ENCODE peak calls at places on chromosomes 4 and X, in eight cellular contexts. One of them, this sample, is unnamed. For H3K4me1 and H3K36me3, the result is how much of the 10 kb centered on the place peaks cover.

GRCh38 chr4:182291597-182291996 is 48.4 kb downstream of the TENM3 start:
- DNase-seq in CD8-positive, alpha-beta memory T cell: no peak
- DNase-seq in mesendoderm: no peak
- DNase-seq in mucosa of descending colon: no peak
- DNase-seq in DND-41: no peak
- DNase-seq in PC-3: no peak
- DNase-seq in left ventricle myocardium inferior: no peak
- DNase-seq in ovary: no peak
- DNase-seq in this sample: no peak

GRCh38 chrX:30635630-30636029 is 17.6 kb upstream of the GK start:
- DNase-seq in CD8-positive, alpha-beta memory T cell: no peak
- DNase-seq in mesendoderm: no peak
- DNase-seq in mucosa of descending colon: no peak
- DNase-seq in DND-41: no peak
- DNase-seq in PC-3: peak
- DNase-seq in left ventricle myocardium inferior: no peak
- DNase-seq in ovary: no peak
- DNase-seq in this sample: no peak

GRCh38 chr4:175776217-175776616 is 35.8 kb downstream of the GPM6A start:
- DNase-seq in CD8-positive, alpha-beta memory T cell: no peak
- DNase-seq in mesendoderm: peak
- DNase-seq in mucosa of descending colon: no peak
- DNase-seq in DND-41: no peak
- DNase-seq in PC-3: no peak
- DNase-seq in left ventricle myocardium inferior: no peak
- DNase-seq in ovary: no peak
- DNase-seq in this sample: peak

GRCh38 chr4:40305329-40306193 is 29.6 kb upstream of the CHRNA9 start:
- DNase-seq in CD8-positive, alpha-beta memory T cell: peak
- DNase-seq in mesendoderm: no peak
- DNase-seq in mucosa of descending colon: no peak
- DNase-seq in DND-41: peak
- DNase-seq in PC-3: no peak
- DNase-seq in left ventricle myocardium inferior: no peak
- DNase-seq in ovary: no peak
- DNase-seq in this sample: no peak

GRCh38 chr4:152039085-152039484 is 278.3 kb upstream of the GATB start:
- DNase-seq in CD8-positive, alpha-beta memory T cell: no peak
- DNase-seq in mesendoderm: peak
- DNase-seq in mucosa of descending colon: no peak
- DNase-seq in DND-41: no peak
- DNase-seq in PC-3: peak
- DNase-seq in left ventricle myocardium inferior: no peak
- DNase-seq in ovary: no peak
- DNase-seq in this sample: no peak

GRCh38 chr4:124183231-124183630 is 529.3 kb downstream of the ANKRD50 start:
- DNase-seq in CD8-positive, alpha-beta memory T cell: no peak
- DNase-seq in mesendoderm: no peak
- DNase-seq in mucosa of descending colon: no peak
- DNase-seq in DND-41: no peak
- DNase-seq in PC-3: no peak
- DNase-seq in left ventricle myocardium inferior: no peak
- DNase-seq in ovary: no peak
- DNase-seq in this sample: peak

GRCh38 chrX:42746606-42747005 is 31.4 kb downstream of the PPP1R2C start:
- DNase-seq in CD8-positive, alpha-beta memory T cell: no peak
- DNase-seq in mesendoderm: no peak
- DNase-seq in mucosa of descending colon: no peak
- DNase-seq in DND-41: no peak
- DNase-seq in PC-3: no peak
- DNase-seq in left ventricle myocardium inferior: no peak
- DNase-seq in ovary: no peak
- DNase-seq in this sample: no peak

GRCh38 chr4:163932504-163932903 is 438.0 kb downstream of the TMA16 start:
- DNase-seq in CD8-positive, alpha-beta memory T cell: no peak
- DNase-seq in mesendoderm: no peak
- DNase-seq in mucosa of descending colon: no peak
- DNase-seq in DND-41: no peak
- DNase-seq in PC-3: no peak
- DNase-seq in left ventricle myocardium inferior: no peak
- DNase-seq in ovary: no peak
- DNase-seq in this sample: no peak

GRCh38 chr4:31108762-31109161 is 388.6 kb downstream of the PCDH7 start:
- DNase-seq in CD8-positive, alpha-beta memory T cell: no peak
- DNase-seq in mesendoderm: peak
- DNase-seq in mucosa of descending colon: no peak
- DNase-seq in DND-41: no peak
- DNase-seq in PC-3: no peak
- DNase-seq in left ventricle myocardium inferior: no peak
- DNase-seq in ovary: no peak
- DNase-seq in this sample: no peak

GRCh38 chr4:113435893-113436292 is 325.6 kb downstream of the CAMK2D start:
- DNase-seq in CD8-positive, alpha-beta memory T cell: no peak
- DNase-seq in mesendoderm: peak
- DNase-seq in mucosa of descending colon: no peak
- DNase-seq in DND-41: no peak
- DNase-seq in PC-3: peak
- DNase-seq in left ventricle myocardium inferior: peak
- DNase-seq in ovary: peak
- DNase-seq in this sample: no peak

GRCh38 chr4:1171306-1172227 is 816 bp downstream of the SPON2 start:
- DNase-seq in CD8-positive, alpha-beta memory T cell: peak
- DNase-seq in mesendoderm: peak
- DNase-seq in mucosa of descending colon: peak
- DNase-seq in DND-41: no peak
- DNase-seq in PC-3: no peak
- DNase-seq in left ventricle myocardium inferior: no peak
- DNase-seq in ovary: no peak
- DNase-seq in this sample: no peak

GRCh38 chrX:85052636-85053343 is 49.1 kb downstream of the APOOL start:
- DNase-seq in CD8-positive, alpha-beta memory T cell: no peak
- DNase-seq in mesendoderm: peak
- DNase-seq in mucosa of descending colon: no peak
- DNase-seq in DND-41: no peak
- DNase-seq in PC-3: peak
- DNase-seq in left ventricle myocardium inferior: no peak
- DNase-seq in ovary: no peak
- DNase-seq in this sample: peak

GRCh38 chr4:84568496-84568895 is 14.4 kb upstream of the CDS1 start:
- DNase-seq in CD8-positive, alpha-beta memory T cell: no peak
- DNase-seq in mesendoderm: no peak
- DNase-seq in mucosa of descending colon: no peak
- DNase-seq in DND-41: no peak
- DNase-seq in PC-3: no peak
- DNase-seq in left ventricle myocardium inferior: no peak
- DNase-seq in ovary: no peak
- DNase-seq in this sample: no peak

GRCh38 chr4:13980317-13980716 is 352.8 kb upstream of the BOD1L1 start:
- DNase-seq in CD8-positive, alpha-beta memory T cell: no peak
- DNase-seq in mesendoderm: no peak
- DNase-seq in mucosa of descending colon: no peak
- DNase-seq in DND-41: no peak
- DNase-seq in PC-3: peak
- DNase-seq in left ventricle myocardium inferior: no peak
- DNase-seq in ovary: no peak
- DNase-seq in this sample: no peak

GRCh38 chr4:86256086-86256485 is 103.8 kb downstream of the MAPK10 start:
- DNase-seq in CD8-positive, alpha-beta memory T cell: no peak
- DNase-seq in mesendoderm: no peak
- DNase-seq in mucosa of descending colon: no peak
- DNase-seq in DND-41: no peak
- DNase-seq in PC-3: no peak
- DNase-seq in left ventricle myocardium inferior: no peak
- DNase-seq in ovary: no peak
- DNase-seq in this sample: no peak

GRCh38 chrX:71543316-71543715 is 10.4 kb downstream of the OGT start:
- DNase-seq in CD8-positive, alpha-beta memory T cell: no peak
- DNase-seq in mesendoderm: no peak
- DNase-seq in mucosa of descending colon: no peak
- DNase-seq in DND-41: no peak
- DNase-seq in PC-3: peak
- DNase-seq in left ventricle myocardium inferior: no peak
- DNase-seq in ovary: no peak
- DNase-seq in this sample: no peak

GRCh38 chr4:76950846-76951321 is 1.3 kb downstream of the SEPTIN11 start:
- DNase-seq in CD8-positive, alpha-beta memory T cell: no peak
- DNase-seq in mesendoderm: peak
- DNase-seq in mucosa of descending colon: peak
- DNase-seq in DND-41: no peak
- DNase-seq in PC-3: peak
- DNase-seq in left ventricle myocardium inferior: no peak
- DNase-seq in ovary: no peak
- DNase-seq in this sample: peak

GRCh38 chr4:41466249-41466648 is 71.7 kb upstream of the LIMCH1 start:
- DNase-seq in CD8-positive, alpha-beta memory T cell: no peak
- DNase-seq in mesendoderm: no peak
- DNase-seq in mucosa of descending colon: no peak
- DNase-seq in DND-41: no peak
- DNase-seq in PC-3: no peak
- DNase-seq in left ventricle myocardium inferior: no peak
- DNase-seq in ovary: no peak
- DNase-seq in this sample: no peak
- H3K4me1 ChIP-seq in CD8-positive, alpha-beta memory T cell: under half
- H3K4me1 ChIP-seq in mesendoderm: under half
- H3K4me1 ChIP-seq in mucosa of descending colon: under half
- H3K4me1 ChIP-seq in DND-41: under half
- H3K4me1 ChIP-seq in PC-3: under half
- H3K4me1 ChIP-seq in left ventricle myocardium inferior: half or more
- H3K4me1 ChIP-seq in ovary: under half
- H3K4me1 ChIP-seq in this sample: under half

DNA sequence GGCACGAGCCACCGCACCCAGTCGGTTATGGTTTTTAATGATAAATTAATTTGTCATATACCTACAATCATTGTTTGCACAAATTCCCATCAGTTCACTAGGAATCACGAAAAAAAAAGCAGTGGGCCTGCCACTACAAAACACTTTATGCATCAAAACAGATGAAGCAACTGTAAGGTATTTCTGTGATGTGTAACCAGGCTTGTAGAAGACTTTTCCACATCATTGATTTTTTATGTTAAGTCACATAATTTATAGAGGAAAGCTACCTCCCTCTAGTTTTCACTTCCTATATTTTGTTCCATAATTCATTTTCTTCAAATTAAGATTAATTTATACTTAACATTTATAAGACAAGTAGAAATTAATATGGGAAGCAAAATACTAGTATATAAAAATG is 6.7 kb upstream of the FAM200B start:
- DNase-seq in CD8-positive, alpha-beta memory T cell: no peak
- DNase-seq in mesendoderm: no peak
- DNase-seq in mucosa of descending colon: no peak
- DNase-seq in DND-41: no peak
- DNase-seq in PC-3: no peak
- DNase-seq in left ventricle myocardium inferior: no peak
- DNase-seq in ovary: no peak
- DNase-seq in this sample: no peak
- H3K36me3 ChIP-seq in CD8-positive, alpha-beta memory T cell: under half
- H3K36me3 ChIP-seq in mesendoderm: under half
- H3K36me3 ChIP-seq in mucosa of descending colon: under half
- H3K36me3 ChIP-seq in DND-41: under half
- H3K36me3 ChIP-seq in PC-3: under half
- H3K36me3 ChIP-seq in left ventricle myocardium inferior: under half
- H3K36me3 ChIP-seq in ovary: under half
- H3K36me3 ChIP-seq in this sample: under half

GRCh38 chrX:154599531-154599930 is 14.6 kb downstream of the CTAG1A start:
- DNase-seq in CD8-positive, alpha-beta memory T cell: no peak
- DNase-seq in mesendoderm: no peak
- DNase-seq in mucosa of descending colon: no peak
- DNase-seq in DND-41: no peak
- DNase-seq in PC-3: no peak
- DNase-seq in left ventricle myocardium inferior: no peak
- DNase-seq in ovary: no peak
- DNase-seq in this sample: no peak

GRCh38 chrX:154600962-154601374 is 16.0 kb downstream of the CTAG1A start:
- DNase-seq in CD8-positive, alpha-beta memory T cell: no peak
- DNase-seq in mesendoderm: peak
- DNase-seq in mucosa of descending colon: no peak
- DNase-seq in DND-41: no peak
- DNase-seq in PC-3: peak
- DNase-seq in left ventricle myocardium inferior: no peak
- DNase-seq in ovary: no peak
- DNase-seq in this sample: no peak

GRCh38 chrX:154603438-154604430 is 15.3 kb downstream of the CTAG1B start:
- DNase-seq in CD8-positive, alpha-beta memory T cell: no peak
- DNase-seq in mesendoderm: peak
- DNase-seq in mucosa of descending colon: no peak
- DNase-seq in DND-41: no peak
- DNase-seq in PC-3: peak
- DNase-seq in left ventricle myocardium inferior: no peak
- DNase-seq in ovary: no peak
- DNase-seq in this sample: no peak

GRCh38 chrX:154602766-154603437 is 16.2 kb downstream of the CTAG1B start:
- DNase-seq in CD8-positive, alpha-beta memory T cell: no peak
- DNase-seq in mesendoderm: no peak
- DNase-seq in mucosa of descending colon: no peak
- DNase-seq in DND-41: no peak
- DNase-seq in PC-3: no peak
- DNase-seq in left ventricle myocardium inferior: no peak
- DNase-seq in ovary: no peak
- DNase-seq in this sample: no peak

DNA sequence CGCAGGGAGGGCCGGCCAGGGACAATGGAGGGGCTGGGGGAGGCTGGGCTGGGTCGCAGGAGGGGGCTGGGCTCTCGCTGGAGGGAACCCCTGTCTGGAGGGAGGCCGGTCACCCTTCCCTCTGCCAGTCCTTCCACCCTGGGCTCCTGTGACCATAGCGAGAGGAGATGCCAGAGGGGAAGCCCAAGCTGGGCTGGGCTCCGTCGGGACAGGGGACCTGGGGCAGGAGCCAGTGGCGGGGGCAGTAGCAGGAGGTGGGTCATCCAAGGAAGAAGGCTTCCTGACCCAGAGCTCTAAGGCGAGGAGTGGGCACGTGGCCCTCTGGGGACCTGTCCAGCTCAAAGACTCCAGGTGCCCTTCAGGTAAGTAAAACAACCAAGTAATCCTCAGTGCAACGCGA is 16.9 kb downstream of the CTAG1B start:
- DNase-seq in CD8-positive, alpha-beta memory T cell: no peak
- DNase-seq in mesendoderm: no peak
- DNase-seq in mucosa of descending colon: no peak
- DNase-seq in DND-41: no peak
- DNase-seq in PC-3: no peak
- DNase-seq in left ventricle myocardium inferior: no peak
- DNase-seq in ovary: no peak
- DNase-seq in this sample: no peak
- H3K4me1 ChIP-seq in CD8-positive, alpha-beta memory T cell: under half
- H3K4me1 ChIP-seq in mesendoderm: under half
- H3K4me1 ChIP-seq in mucosa of descending colon: under half
- H3K4me1 ChIP-seq in DND-41: under half
- H3K4me1 ChIP-seq in PC-3: half or more
- H3K4me1 ChIP-seq in left ventricle myocardium inferior: under half
- H3K4me1 ChIP-seq in ovary: under half
- H3K4me1 ChIP-seq in this sample: under half

DNA sequence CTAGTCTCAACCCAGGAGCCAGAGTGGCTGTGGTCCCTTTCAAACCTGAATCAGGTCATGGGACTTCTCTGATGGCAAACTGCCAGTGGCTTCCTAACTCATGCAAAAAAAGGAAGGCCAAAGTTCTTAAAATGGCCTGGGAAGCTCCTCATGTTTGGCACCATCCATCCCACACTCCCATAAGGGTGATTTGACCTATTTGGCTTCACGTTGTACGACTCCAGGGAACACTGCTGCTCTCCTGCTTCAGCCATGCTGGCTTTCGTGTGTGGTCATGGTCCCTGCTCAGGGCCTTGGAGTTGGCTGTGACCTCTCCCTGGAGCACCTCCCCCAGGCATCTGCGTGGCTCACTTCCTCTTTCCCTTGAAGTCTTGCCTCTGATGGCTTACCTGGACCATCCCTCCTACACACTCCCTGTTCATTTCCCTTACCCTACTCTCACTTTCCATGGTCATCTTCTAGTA is 12.8 kb upstream of the TMSB4X start:
- DNase-seq in CD8-positive, alpha-beta memory T cell: no peak
- DNase-seq in mesendoderm: no peak
- DNase-seq in mucosa of descending colon: no peak
- DNase-seq in DND-41: no peak
- DNase-seq in PC-3: no peak
- DNase-seq in left ventricle myocardium inferior: no peak
- DNase-seq in ovary: no peak
- DNase-seq in this sample: no peak
- H3K36me3 ChIP-seq in CD8-positive, alpha-beta memory T cell: under half
- H3K36me3 ChIP-seq in mesendoderm: under half
- H3K36me3 ChIP-seq in mucosa of descending colon: under half
- H3K36me3 ChIP-seq in DND-41: under half
- H3K36me3 ChIP-seq in PC-3: under half
- H3K36me3 ChIP-seq in left ventricle myocardium inferior: under half
- H3K36me3 ChIP-seq in ovary: under half
- H3K36me3 ChIP-seq in this sample: under half

This sample was measured in HAP-1.